ENCODE peak calls at places on chromosomes 11 and 22, in four cellular contexts. One of them, this sample, is unnamed.

GRCh38 chr22:35397095-35397904 is 2.6 kb upstream of the MCM5 start:
- DNase-seq in testis: peak
- DNase-seq in GM12865: no peak
- DNase-seq in SHP77: no peak
- DNase-seq in this sample: no peak

GRCh38 chr11:117931971-117932370 is 2.8 kb upstream of the TMPRSS13 start:
- DNase-seq in testis: no peak
- DNase-seq in GM12865: peak
- DNase-seq in SHP77: no peak
- DNase-seq in this sample: no peak

GRCh38 chr11:60477035-60477445 is 15.5 kb upstream of the MS4A12 start:
- DNase-seq in testis: no peak
- DNase-seq in GM12865: peak
- DNase-seq in SHP77: no peak
- DNase-seq in this sample: no peak

GRCh38 chr11:66047541-66048365 is 1.2 kb downstream of the GAL3ST3 start:
- DNase-seq in testis: no peak
- DNase-seq in GM12865: no peak
- DNase-seq in SHP77: no peak
- DNase-seq in this sample: no peak

GRCh38 chr22:24751518-24751917 is 23.0 kb downstream of the PIWIL3 start:
- DNase-seq in testis: no peak
- DNase-seq in GM12865: no peak
- DNase-seq in SHP77: no peak
- DNase-seq in this sample: no peak

GRCh38 chr22:31474743-31475142 is 14.9 kb downstream of the EIF4ENIF1 start:
- DNase-seq in testis: no peak
- DNase-seq in GM12865: no peak
- DNase-seq in SHP77: no peak
- DNase-seq in this sample: no peak

GRCh38 chr11:83401506-83402225 is 115.5 kb upstream of the CCDC90B start:
- DNase-seq in testis: no peak
- DNase-seq in GM12865: no peak
- DNase-seq in SHP77: no peak
- DNase-seq in this sample: no peak

GRCh38 chr11:88377151-88377550 is 39.6 kb upstream of the CTSC start:
- DNase-seq in testis: no peak
- DNase-seq in GM12865: no peak
- DNase-seq in SHP77: no peak
- DNase-seq in this sample: no peak

GRCh38 chr22:49659281-49659923 is 168.3 kb downstream of the BRD1 start:
- DNase-seq in testis: no peak
- DNase-seq in GM12865: no peak
- DNase-seq in SHP77: no peak
- DNase-seq in this sample: no peak

GRCh38 chr11:62605467-62605866 is 3.8 kb upstream of the MTA2 start:
- DNase-seq in testis: no peak
- DNase-seq in GM12865: no peak
- DNase-seq in SHP77: no peak
- DNase-seq in this sample: no peak

GRCh38 chr11:838441-839279 is 3.7 kb downstream of the POLR2L start:
- DNase-seq in testis: no peak
- DNase-seq in GM12865: no peak
- DNase-seq in SHP77: no peak
- DNase-seq in this sample: no peak

GRCh38 chr11:130068986-130069683 is 559 bp upstream of the APLP2 start:
- DNase-seq in testis: peak
- DNase-seq in GM12865: no peak
- DNase-seq in SHP77: peak
- DNase-seq in this sample: peak